ENCODE peak calls at places on chromosomes 5 and 9, in six cellular contexts. A, Z, R, X, K and H are unnamed samples.

GRCh38 chr5:114909424-114909823 is 260.3 kb downstream of the TRIM36 start:
- DNase-seq in R (no peak), X (no peak), K (no peak), Z (no peak), A (no peak), H (no peak)

GRCh38 chr5:126016256-126016655 is 407.0 kb upstream of the GRAMD2B start:
- DNase-seq in K (no peak), X (no peak), A (no peak), Z (no peak), R (peak; percentile 68), H (peak; percentile 66)

GRCh38 chr9:131545003-131545785 is at the start of gene PRRT1B:
- DNase-seq in A (no peak), R (no peak), Z (no peak), K (no peak), X (no peak), H (peak; percentile 25)

GRCh38 chr5:178430187-178431062 is 159.8 kb downstream of the COL23A1 start:
- DNase-seq in Z (no peak), A (no peak), X (no peak), R (no peak), K (no peak), H (no peak)

GRCh38 chr5:148998174-148998797 is 64.6 kb downstream of the SH3TC2 start:
- DNase-seq in K (peak; percentile 77), A (peak; percentile 70), X (peak; percentile 53), Z (no peak), R (peak; percentile 69), H (peak; percentile 22)

GRCh38 chr9:133708123-133708769 is 29.9 kb downstream of the SARDH start:
- DNase-seq in X (no peak), A (no peak), Z (no peak), K (no peak), R (no peak), H (no peak)

GRCh38 chr5:1358726-1359025 is 13.8 kb upstream of the CLPTM1L start:
- DNase-seq in A (no peak), R (no peak), K (no peak), X (no peak), Z (no peak), H (no peak)

GRCh38 chr9:124077915-124078572 is 66.5 kb downstream of the LHX2 start:
- DNase-seq in K (no peak), X (no peak), R (no peak), Z (peak; percentile 22), A (no peak), H (no peak)

GRCh38 chr5:23655674-23656073 is 148.3 kb downstream of the PRDM9 start:
- DNase-seq in R (no peak), X (no peak), K (no peak), A (no peak), Z (no peak), H (no peak)

GRCh38 chr9:132810314-132810713 is 67.8 kb downstream of the AK8 start:
- DNase-seq in X (no peak), R (no peak), K (no peak), A (no peak), Z (no peak), H (no peak)

GRCh38 chr9:111572945-111573604 is 26.4 kb downstream of the PTGR1 start:
- DNase-seq in R (peak; percentile 23), X (peak; percentile 8), Z (no peak), A (no peak), K (no peak), H (peak; percentile 11)

GRCh38 chr9:81417299-81417675 is 272.1 kb downstream of the TLE1 start:
- DNase-seq in X (no peak), R (no peak), A (no peak), K (peak; percentile 35), Z (no peak), H (no peak)

GRCh38 chr5:150022163-150022540 is 21.6 kb downstream of the HMGXB3 start:
- DNase-seq in Z (no peak), K (peak; percentile 77), R (no peak), X (no peak), A (no peak), H (no peak)

GRCh38 chr9:137077758-137078693 is 709 bp downstream of the UAP1L1 start:
- DNase-seq in R (no peak), K (no peak), Z (no peak), X (no peak), A (no peak), H (no peak)

GRCh38 chr5:117633093-117633492 is 1058.5 kb upstream of the SEMA6A start:
- DNase-seq in K (no peak), Z (no peak), X (no peak), R (no peak), A (no peak), H (no peak)

GRCh38 chr9:129836342-129837007 is 1.2 kb downstream of the USP20 start:
- DNase-seq in K (no peak), A (no peak), R (no peak), Z (peak; percentile 15), X (no peak), H (no peak)

GRCh38 chr5:176339304-176339703 is 22.3 kb downstream of the KIAA1191 start:
- DNase-seq in X (no peak), R (no peak), K (no peak), Z (no peak), A (no peak), H (no peak)

GRCh38 chr5:132215329-132215728 is 12.3 kb downstream of the P4HA2 start:
- DNase-seq in X (no peak), A (no peak), K (no peak), Z (peak; percentile 87), R (peak; percentile 89), H (no peak)

GRCh38 chr9:133793471-133793870 is 55.3 kb upstream of the SARDH start:
- DNase-seq in X (no peak), K (no peak), R (no peak), Z (no peak), A (no peak), H (no peak)

GRCh38 chr9:37377688-37378612 is 44.5 kb upstream of the GRHPR start:
- DNase-seq in K (no peak), A (no peak), X (no peak), R (no peak), Z (no peak), H (no peak)

GRCh38 chr5:136749016-136749415 is 383.7 kb upstream of the TRPC7 start:
- DNase-seq in Z (no peak), K (no peak), X (no peak), R (no peak), A (no peak), H (no peak)

GRCh38 chr9:123925820-123926219 is 4.1 kb downstream of the DENND1A start:
- DNase-seq in K (no peak), Z (no peak), X (no peak), R (no peak), A (no peak), H (no peak)

GRCh38 chr9:73239868-73240267 is 88.2 kb downstream of the ANXA1 start:
- DNase-seq in A (peak; percentile 3), X (no peak), Z (no peak), R (no peak), K (no peak), H (no peak)

GRCh38 chr9:128610889-128611288 is 45.8 kb downstream of the DYNC2I2 start:
- DNase-seq in X (no peak), K (no peak), R (no peak), A (no peak), Z (no peak), H (no peak)

GRCh38 chr5:149356391-149356790 is 1.5 kb upstream of the PCYOX1L start:
- DNase-seq in Z (no peak), K (no peak), A (no peak), R (no peak), X (no peak), H (no peak)

GRCh38 chr5:68995847-68996204 is 98.0 kb upstream of the SLC30A5 start:
- DNase-seq in X (no peak), R (no peak), Z (no peak), A (no peak), K (no peak), H (no peak)

GRCh38 chr9:97855486-97855875 is 2.5 kb downstream of the FOXE1 start:
- DNase-seq in Z (no peak), R (no peak), X (no peak), K (no peak), A (no peak), H (no peak)

GRCh38 chr5:136202800-136203199 is 9.8 kb upstream of the SMIM32 start:
- DNase-seq in X (no peak), A (no peak), R (no peak), K (no peak), Z (no peak), H (no peak)

GRCh38 chr5:72325566-72326297 is 5.6 kb downstream of the PTCD2 start:
- DNase-seq in X (no peak), R (no peak), A (no peak), Z (no peak), K (no peak), H (no peak)

GRCh38 chr5:176741566-176742211 is 68.7 kb upstream of the UNC5A start:
- DNase-seq in X (no peak), A (no peak), K (no peak), R (no peak), Z (no peak), H (no peak)

GRCh38 chr5:135240283-135240633 is 158.8 kb downstream of the MACROH2A1 start:
- DNase-seq in Z (no peak), A (no peak), R (no peak), X (no peak), K (no peak), H (no peak)

GRCh38 chr9:114285166-114285867 is 37.6 kb upstream of the ORM1 start:
- DNase-seq in K (no peak), A (no peak), R (no peak), X (no peak), Z (no peak), H (no peak)

GRCh38 chr5:156103116-156103860 is 223.7 kb upstream of the SGCD start:
- DNase-seq in R (no peak), A (no peak), Z (no peak), K (no peak), X (no peak), H (no peak)

GRCh38 chr9:15404171-15404570 is 18.5 kb upstream of the SNAPC3 start:
- DNase-seq in X (no peak), A (no peak), R (no peak), K (no peak), Z (peak; percentile 5), H (no peak)

GRCh38 chr9:130461218-130461630 is 16.5 kb downstream of the ASS1 start:
- DNase-seq in Z (peak; percentile 21), R (peak; percentile 50), A (peak; percentile 44), X (peak; percentile 56), K (no peak), H (peak; percentile 41)

GRCh38 chr5:16600397-16600796 is 16.4 kb downstream of the RETREG1 start:
- DNase-seq in K (no peak), X (peak; percentile 48), A (no peak), Z (peak; percentile 88), R (peak; percentile 90), H (peak; percentile 51)

GRCh38 chr9:110777201-110777842 is 108.7 kb downstream of the MUSK start:
- DNase-seq in X (no peak), K (no peak), Z (no peak), A (no peak), R (no peak), H (no peak)